ENCODE peak calls at places on chromosomes 16 and 17, in seven cellular contexts. J, R, F, I, Y, M and G are unnamed samples.

GRCh38 chr16:21684199-21684598 is 20.4 kb downstream of the OTOA start:
- DNase-seq in J (no peak), R (peak), F (peak), I (peak), Y (no peak), M (peak), G (no peak)

GRCh38 chr16:53821487-53821886 is 117.5 kb downstream of the FTO start:
- DNase-seq in J (no peak), R (no peak), F (no peak), I (no peak), Y (no peak), M (no peak), G (no peak)

GRCh38 chr16:49617710-49618330 is 238.1 kb downstream of the ZNF423 start:
- DNase-seq in J (no peak), R (no peak), F (no peak), I (no peak), Y (no peak), M (no peak), G (no peak)

GRCh38 chr17:63840591-63841349 is 1.7 kb downstream of the SMARCD2 start:
- DNase-seq in J (no peak), R (no peak), F (no peak), I (no peak), Y (no peak), M (no peak), G (peak)

GRCh38 chr16:9058211-9058610 is 33.2 kb upstream of the HAPSTR1 start:
- DNase-seq in J (no peak), R (no peak), F (no peak), I (no peak), Y (no peak), M (no peak), G (no peak)

GRCh38 chr17:79897243-79898063 is 58.2 kb upstream of the CBX4 start:
- DNase-seq in J (no peak), R (no peak), F (no peak), I (peak), Y (no peak), M (no peak), G (no peak)

GRCh38 chr17:43356999-43357398 is 41.8 kb upstream of the ARL4D start:
- DNase-seq in J (no peak), R (no peak), F (no peak), I (no peak), Y (no peak), M (no peak), G (peak)

GRCh38 chr17:52041123-52041617 is 117.3 kb downstream of the CA10 start:
- DNase-seq in J (no peak), R (no peak), F (no peak), I (no peak), Y (no peak), M (no peak), G (no peak)

GRCh38 chr17:56681561-56682266 is 88.2 kb downstream of the NOG start:
- DNase-seq in J (no peak), R (no peak), F (peak), I (no peak), Y (no peak), M (no peak), G (no peak)

GRCh38 chr17:81064746-81065475 is 30.0 kb downstream of the BAIAP2 start:
- DNase-seq in J (no peak), R (no peak), F (no peak), I (no peak), Y (no peak), M (no peak), G (no peak)

GRCh38 chr17:76240461-76241204 is at the start of gene RNF157:
- DNase-seq in J (no peak), R (peak), F (no peak), I (peak), Y (no peak), M (peak), G (peak)

GRCh38 chr17:76238847-76239537 is 1.3 kb downstream of the RNF157 start:
- DNase-seq in J (no peak), R (no peak), F (no peak), I (no peak), Y (no peak), M (no peak), G (no peak)

GRCh38 chr17:76237859-76238313 is 2.4 kb downstream of the RNF157 start:
- DNase-seq in J (no peak), R (no peak), F (no peak), I (peak), Y (no peak), M (no peak), G (no peak)

GRCh38 chr17:76241205-76241539 is 879 bp upstream of the RNF157 start:
- DNase-seq in J (no peak), R (no peak), F (no peak), I (peak), Y (no peak), M (no peak), G (no peak)

GRCh38 chr17:76239538-76240274 is 587 bp downstream of the RNF157 start:
- DNase-seq in J (no peak), R (peak), F (no peak), I (no peak), Y (no peak), M (peak), G (no peak)
- TF ChIP-seq JUND in J (no peak), R (no peak), F (no peak), I (no peak), Y (no peak), M (no peak), G (no peak)

DNA sequence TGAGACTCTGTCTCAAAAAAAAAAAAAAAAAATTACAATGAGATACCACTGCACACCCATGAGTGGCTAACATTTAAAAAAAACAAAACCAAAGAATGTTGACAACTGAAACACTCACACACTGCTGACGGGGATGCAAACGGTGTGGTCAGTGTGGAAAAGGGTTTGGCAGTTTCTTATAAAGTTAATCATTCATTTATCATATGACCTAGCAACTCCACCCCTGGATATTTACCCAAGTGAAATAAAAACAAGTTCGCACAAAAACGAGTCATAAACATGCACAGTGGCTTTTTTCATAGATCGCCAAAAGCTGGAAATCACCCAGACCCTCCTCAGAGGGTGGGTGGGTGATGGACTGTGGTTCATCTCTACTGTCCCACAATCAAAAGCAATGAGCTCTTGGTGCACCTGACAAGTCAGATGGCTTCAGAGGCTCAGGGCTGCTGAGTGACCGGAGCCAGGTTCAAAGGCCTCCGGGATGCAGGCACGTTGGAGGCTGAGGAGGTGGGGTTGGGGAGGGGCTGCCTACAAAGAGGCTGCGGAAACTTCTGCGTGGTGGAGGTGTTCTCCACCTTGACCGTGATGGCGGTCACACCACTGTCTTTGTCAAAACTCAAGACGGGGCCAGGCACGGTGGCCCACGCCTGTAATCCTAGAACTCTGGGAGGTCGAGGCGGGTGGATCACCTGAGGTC is 14.1 kb downstream of the RAB40B start:
- DNase-seq in J (peak), R (no peak), F (no peak), I (no peak), Y (no peak), M (no peak), G (no peak)
- TF ChIP-seq JUND in J (no peak), R (no peak), F (no peak), I (no peak), Y (no peak), M (no peak), G (no peak)

DNA sequence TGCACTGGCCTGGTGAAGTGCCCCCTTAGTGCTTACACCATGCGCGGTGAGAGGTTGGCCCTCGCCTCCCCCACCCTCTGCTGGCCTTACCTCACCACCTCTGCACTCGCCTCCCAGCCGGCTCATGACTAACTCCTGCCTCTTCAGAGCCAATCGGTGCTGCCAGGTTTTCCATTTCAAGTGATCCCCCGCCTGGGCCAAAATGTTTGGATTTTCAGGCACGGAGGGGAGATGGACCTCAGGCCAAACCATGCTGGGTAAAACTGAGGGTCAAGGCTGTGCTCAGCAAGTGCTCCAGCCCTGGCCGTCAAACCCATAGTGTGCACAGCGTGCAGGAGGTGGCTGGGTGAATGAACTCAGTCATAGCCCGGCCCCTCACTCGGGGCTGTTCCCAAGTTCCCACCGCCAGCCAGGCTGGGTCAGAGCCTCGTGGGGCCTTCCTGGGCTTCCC is 175.4 kb downstream of the SEC14L1 start:
- DNase-seq in J (no peak), R (peak), F (no peak), I (no peak), Y (peak), M (no peak), G (no peak)
- TF ChIP-seq JUND in J (no peak), R (no peak), F (no peak), I (no peak), Y (no peak), M (no peak), G (no peak)

GRCh38 chr16:74123195-74123594 is 173.4 kb upstream of the PSMD7 start:
- DNase-seq in J (no peak), R (no peak), F (no peak), I (no peak), Y (no peak), M (no peak), G (no peak)

DNA sequence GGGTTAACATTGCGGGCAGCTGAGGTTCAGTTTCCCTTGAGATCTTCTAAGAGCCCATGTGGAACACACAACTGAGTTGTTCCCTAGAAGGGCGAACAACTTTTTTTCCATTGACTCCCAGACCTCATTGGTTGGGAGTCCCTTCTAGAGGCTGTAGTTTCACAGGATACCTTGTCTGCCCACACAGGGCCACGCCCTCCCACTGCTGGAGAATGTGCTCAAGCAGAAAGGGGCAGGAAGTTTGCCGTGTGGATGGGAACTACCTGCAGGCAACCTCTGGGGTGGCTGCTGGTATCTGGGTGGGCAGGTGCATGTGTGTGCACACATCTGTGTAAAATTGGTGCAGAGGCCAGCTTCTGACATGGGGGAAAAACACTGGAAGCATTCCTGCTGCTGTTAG is 178.8 kb upstream of the PSMD7 start:
- DNase-seq in J (no peak), R (no peak), F (no peak), I (no peak), Y (no peak), M (no peak), G (no peak)
- TF ChIP-seq JUND in J (no peak), R (no peak), F (no peak), I (no peak), Y (no peak), M (no peak), G (no peak)

DNA sequence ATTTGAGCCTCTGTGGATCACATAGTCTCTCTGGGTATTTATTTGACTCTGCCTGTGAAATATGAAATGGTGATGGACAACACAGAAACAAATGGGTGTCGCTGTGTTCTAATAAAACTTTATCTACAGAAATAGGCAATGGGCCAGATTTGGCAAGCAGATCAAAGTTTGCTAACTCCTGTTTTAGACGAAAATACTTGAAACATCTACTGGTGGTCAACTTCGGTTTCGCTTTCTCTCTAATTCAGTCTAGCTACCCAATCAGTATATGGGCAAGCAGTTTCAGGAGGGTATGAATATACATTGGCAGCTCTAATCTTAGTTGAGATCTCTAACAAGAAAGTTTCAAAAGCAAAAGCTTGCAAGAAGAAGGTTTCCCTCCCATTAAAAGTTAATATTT is 60.1 kb upstream of the DYNLRB2 start:
- DNase-seq in J (peak), R (no peak), F (no peak), I (no peak), Y (no peak), M (no peak), G (no peak)
- TF ChIP-seq JUND in J (no peak), R (no peak), F (no peak), I (no peak), Y (no peak), M (no peak), G (no peak)

DNA sequence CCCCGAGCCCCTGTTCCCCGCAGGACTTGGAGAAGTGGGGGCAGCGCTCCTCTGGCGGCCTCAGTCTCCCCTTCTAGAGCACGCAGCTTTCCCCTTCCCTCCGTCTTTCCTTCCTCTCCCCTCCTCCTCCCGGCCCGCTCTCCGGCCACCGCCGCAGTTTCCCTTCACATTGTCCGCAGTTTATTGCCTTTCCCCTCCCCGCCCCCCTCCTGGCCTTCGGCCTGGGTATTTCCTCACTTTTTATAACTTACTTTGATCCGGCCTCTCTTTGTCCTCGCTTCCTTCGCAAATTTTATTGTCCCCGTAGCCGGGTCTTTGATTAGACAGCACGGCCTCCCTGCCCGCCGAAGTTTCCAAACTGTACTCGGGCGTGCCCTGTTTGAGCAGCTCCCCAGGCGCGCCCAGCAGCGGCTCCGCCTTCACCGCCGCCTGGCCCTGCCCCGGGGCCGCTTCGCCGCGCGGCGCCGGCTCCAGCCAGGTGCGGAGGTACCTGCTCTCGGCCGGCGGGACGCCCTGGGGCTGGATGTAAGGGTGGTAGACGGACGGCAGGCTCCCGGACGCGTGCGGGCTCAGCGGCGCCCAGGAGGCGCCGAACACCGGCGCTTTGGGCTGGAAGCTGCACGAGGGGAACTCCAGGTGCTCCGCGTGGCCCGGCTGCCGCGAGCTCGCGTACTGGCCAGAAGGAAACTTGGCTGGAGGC is 506 bp downstream of the HOXB9 start:
- DNase-seq in J (no peak), R (no peak), F (no peak), I (no peak), Y (no peak), M (peak), G (peak)
- TF ChIP-seq JUND in J (no peak), R (no peak), F (no peak), I (no peak), Y (no peak), M (no peak), G (no peak)

GRCh38 chr17:82656266-82656665 is 8.0 kb upstream of the WDR45B start:
- DNase-seq in J (no peak), R (no peak), F (no peak), I (no peak), Y (no peak), M (no peak), G (no peak)
- TF ChIP-seq JUND in J (no peak), R (no peak), F (no peak), I (no peak), Y (no peak), M (no peak), G (no peak)

GRCh38 chr17:61426482-61427304 is 25.5 kb upstream of the TBX4 start:
- DNase-seq in J (no peak), R (no peak), F (peak), I (peak), Y (no peak), M (no peak), G (no peak)

GRCh38 chr17:61429274-61429673 is 22.9 kb upstream of the TBX4 start:
- DNase-seq in J (no peak), R (no peak), F (no peak), I (peak), Y (no peak), M (no peak), G (no peak)

GRCh38 chr17:61427567-61427966 is 24.7 kb upstream of the TBX4 start:
- DNase-seq in J (no peak), R (no peak), F (no peak), I (no peak), Y (no peak), M (no peak), G (no peak)

GRCh38 chr17:61436273-61436672 is 15.9 kb upstream of the TBX4 start:
- DNase-seq in J (no peak), R (no peak), F (no peak), I (no peak), Y (no peak), M (no peak), G (no peak)

GRCh38 chr17:61431594-61432311 is 20.5 kb upstream of the TBX4 start:
- DNase-seq in J (no peak), R (no peak), F (no peak), I (peak), Y (no peak), M (no peak), G (no peak)
- TF ChIP-seq JUND in J (no peak), R (no peak), F (no peak), I (no peak), Y (no peak), M (no peak), G (no peak)